ENCODE peak calls at places on chromosomes 11 and 22, in eight cellular contexts. W is effector memory CD4-positive, alpha-beta T cell; D is right lobe of liver; O is aorta; B is RWPE2; I is neuronal stem cell; S is gastrocnemius medialis; X is DND-41. H is an unnamed sample.
A peak's percentile ranks its signal among the peaks of the same experiment; 100 is the strongest.

GRCh38 chr22:36267896-36268485 is 15.1 kb downstream of the APOL1 start:
- DNase-seq in W (no peak), D (no peak), O (no peak), B (peak; percentile 29), I (no peak), S (peak; percentile 3), X (no peak), H (no peak)

GRCh38 chr11:31487848-31488247 is 21.6 kb downstream of the IMMP1L start:
- DNase-seq in W (no peak), D (no peak), O (no peak), B (no peak), I (peak; percentile 27), S (no peak), X (peak; percentile 7), H (no peak)

GRCh38 chr22:17774206-17774927 is at the start of gene BID:
- DNase-seq in W (peak; percentile 36), D (peak; percentile 81), O (peak; percentile 68), B (no peak), I (no peak), S (no peak), X (peak; percentile 55), H (peak; percentile 34)

GRCh38 chr22:47089796-47090460 is 327.5 kb downstream of the TBC1D22A start:
- DNase-seq in W (no peak), D (no peak), O (no peak), B (no peak), I (no peak), S (no peak), X (no peak), H (no peak)

GRCh38 chr11:121466063-121466794 is 13.5 kb upstream of the SORL1-AS1 start:
- DNase-seq in W (peak; percentile 40), D (peak; percentile 80), O (peak; percentile 95), B (peak; percentile 98), I (no peak), S (peak; percentile 79), X (peak; percentile 12), H (no peak)

GRCh38 chr11:59025097-59025496 is 61.0 kb upstream of the GLYATL1B start:
- DNase-seq in W (no peak), D (no peak), O (no peak), B (no peak), I (no peak), S (no peak), X (no peak), H (no peak)

GRCh38 chr11:114764563-114764962 is 86.2 kb downstream of the NXPE2 start:
- DNase-seq in W (no peak), D (no peak), O (no peak), B (no peak), I (no peak), S (no peak), X (no peak), H (no peak)

GRCh38 chr11:9260182-9261146 is 4.7 kb downstream of the DENND5A start:
- DNase-seq in W (no peak), D (no peak), O (no peak), B (no peak), I (no peak), S (no peak), X (no peak), H (peak; percentile 26)

GRCh38 chr11:47917643-47918369 is 62.6 kb upstream of the PTPRJ start:
- DNase-seq in W (no peak), D (no peak), O (peak; percentile 94), B (no peak), I (no peak), S (peak; percentile 66), X (peak; percentile 73), H (no peak)

GRCh38 chr11:72762641-72763304 is 10.6 kb upstream of the ARAP1 start:
- DNase-seq in W (no peak), D (no peak), O (no peak), B (no peak), I (no peak), S (no peak), X (no peak), H (no peak)

GRCh38 chr11:111445586-111445985 is 66.5 kb upstream of the POU2AF1 start:
- DNase-seq in W (no peak), D (no peak), O (no peak), B (no peak), I (no peak), S (no peak), X (no peak), H (no peak)
- H3K4me3 ChIP-seq in W (no peak overlapping the region), D (no peak overlapping the region), O (no peak overlapping the region), B (no peak overlapping the region), I (no peak overlapping the region), S (no peak overlapping the region), X (no peak overlapping the region), H (no peak overlapping the region)

DNA sequence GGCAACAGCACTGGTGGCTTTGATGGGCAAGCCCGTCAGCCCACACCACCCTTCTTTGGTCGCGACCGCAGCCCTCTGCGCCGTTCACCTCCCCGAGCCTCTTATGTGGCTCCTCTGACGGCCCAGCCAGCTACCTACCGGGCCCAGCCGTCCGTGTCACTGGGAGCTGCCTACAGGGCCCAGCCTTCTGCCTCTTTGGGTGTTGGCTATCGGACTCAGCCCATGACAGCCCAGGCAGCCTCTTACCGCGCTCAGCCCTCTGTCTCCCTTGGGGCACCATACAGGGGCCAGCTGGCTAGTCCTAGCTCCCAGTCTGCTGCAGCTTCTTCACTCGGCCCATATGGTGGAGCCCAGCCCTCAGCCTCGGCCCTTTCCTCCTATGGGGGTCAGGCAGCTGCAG is 8.0 kb downstream of the RBM14 start:
- DNase-seq in W (no peak), D (no peak), O (no peak), B (no peak), I (no peak), S (no peak), X (no peak), H (no peak)
- H3K4me1 ChIP-seq in W (peaks cover 36% of the 10 kb centered on the region), D (peaks cover 28% of the 10 kb centered on the region), O (peaks cover 2% of the 10 kb centered on the region), B (peaks cover 6% of the 10 kb centered on the region), I (peaks cover 3% of the 10 kb centered on the region), S (peaks cover 33% of the 10 kb centered on the region), X (peaks cover 71% of the 10 kb centered on the region), H (peaks cover 62% of the 10 kb centered on the region)

DNA sequence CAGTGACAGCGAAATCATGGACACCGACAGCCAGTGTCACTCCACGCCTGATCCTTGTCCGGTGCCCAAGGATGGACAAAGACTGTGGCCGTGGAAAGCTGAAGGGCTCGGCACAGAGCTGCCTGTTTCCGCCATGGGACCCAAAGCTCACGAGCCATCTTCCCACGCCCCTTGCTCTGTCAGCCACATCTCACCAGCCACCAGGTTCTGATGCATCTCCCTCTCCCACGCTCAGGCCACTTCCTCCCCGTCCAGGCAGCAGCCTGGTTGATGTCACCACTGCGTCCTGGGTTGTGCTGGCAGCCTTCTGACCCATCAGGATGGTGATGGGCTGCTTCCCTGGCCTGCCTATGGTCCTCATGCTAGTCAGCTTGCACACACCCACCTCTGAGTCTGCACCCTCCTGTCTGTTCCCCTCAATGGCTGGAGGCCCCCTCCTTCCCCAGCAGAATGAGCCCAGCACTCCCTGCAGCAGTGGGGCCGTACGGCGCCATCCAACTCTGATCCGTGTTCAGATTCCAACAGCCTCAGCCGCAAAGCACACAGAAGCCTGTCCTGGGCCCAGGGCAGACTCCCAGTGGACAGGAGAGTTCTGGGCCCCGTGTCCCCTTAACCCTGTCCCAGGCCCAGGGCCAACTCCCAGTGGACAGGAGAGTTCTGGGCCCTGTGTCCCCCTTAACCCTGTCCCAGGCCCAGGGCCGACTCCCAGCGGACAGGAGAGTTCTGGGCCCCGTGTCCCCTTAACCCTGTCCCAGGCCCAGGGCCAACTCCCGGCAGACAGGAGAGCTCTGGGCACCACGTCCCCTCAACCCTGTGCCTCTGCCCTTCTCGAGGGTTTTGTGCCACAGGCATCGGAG is 259.6 kb downstream of the BRD1 start:
- DNase-seq in W (no peak), D (no peak), O (peak; percentile 39), B (no peak), I (no peak), S (peak; percentile 3), X (no peak), H (no peak)
- H3K27me3 ChIP-seq in W (no peaks in the 10 kb centered on the region), D (no peaks in the 10 kb centered on the region), O (no peaks in the 10 kb centered on the region), B (no peaks in the 10 kb centered on the region), I (no peaks in the 10 kb centered on the region), S (no peaks in the 10 kb centered on the region), X (no peaks in the 10 kb centered on the region), H (no peaks in the 10 kb centered on the region)

DNA sequence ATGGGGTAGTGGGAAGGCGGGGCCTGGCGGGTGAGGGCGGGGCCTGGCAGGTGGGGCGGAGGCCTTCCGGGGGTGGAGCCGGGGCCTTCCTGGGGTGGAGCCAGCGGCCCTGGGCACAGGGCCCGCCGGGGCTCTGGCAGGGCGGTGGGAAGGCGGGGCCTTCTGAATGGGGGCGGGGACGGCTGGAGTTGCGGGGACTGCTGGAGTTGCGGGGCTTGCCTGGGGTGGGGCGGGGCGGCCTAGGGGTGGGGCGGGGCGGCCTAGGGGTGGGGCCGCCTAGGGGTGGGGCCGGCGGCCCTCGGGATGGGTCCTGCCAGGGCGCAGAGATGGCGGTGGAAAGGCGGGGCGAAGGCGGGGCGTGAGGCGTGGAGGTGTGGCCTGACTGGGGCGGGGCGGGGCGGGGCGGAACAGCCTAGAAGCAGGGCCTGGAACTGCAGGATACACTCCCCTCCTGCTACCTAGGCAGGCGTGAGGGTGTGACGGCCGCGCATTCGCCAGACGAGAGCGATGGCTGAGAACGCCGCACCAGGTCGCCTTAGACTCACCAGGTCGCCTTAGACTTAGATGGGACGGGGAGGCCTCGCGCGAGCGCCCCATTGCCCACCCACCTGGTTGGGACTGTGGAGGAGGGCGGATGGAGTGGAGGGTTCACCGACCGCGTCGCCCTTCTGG is 19.3 kb downstream of the RRP7A start:
- DNase-seq in W (peak; percentile 81), D (peak; percentile 81), O (peak; percentile 89), B (peak; percentile 79), I (peak; percentile 65), S (peak; percentile 77), X (peak; percentile 24), H (peak; percentile 80)
- H3K4me3 ChIP-seq in W (peak overlapping the region; percentile 47), D (no peak overlapping the region), O (no peak overlapping the region), B (peak overlapping the region; percentile 10), I (peak overlapping the region; percentile 69), S (peak overlapping the region; percentile 45), X (no peak overlapping the region), H (peak overlapping the region; percentile 33)

GRCh38 chr22:24499706-24500105 is 4.6 kb downstream of the UPB1 start:
- DNase-seq in W (no peak), D (no peak), O (no peak), B (no peak), I (no peak), S (no peak), X (no peak), H (no peak)

GRCh38 chr22:24500251-24500820 is 5.2 kb downstream of the UPB1 start:
- DNase-seq in W (no peak), D (peak; percentile 86), O (no peak), B (no peak), I (no peak), S (no peak), X (peak; percentile 21), H (no peak)

GRCh38 chr22:24497879-24498278 is 2.7 kb downstream of the UPB1 start:
- DNase-seq in W (no peak), D (no peak), O (no peak), B (no peak), I (no peak), S (no peak), X (peak; percentile 35), H (no peak)

GRCh38 chr22:24496661-24497060 is 1.5 kb downstream of the UPB1 start:
- DNase-seq in W (no peak), D (no peak), O (no peak), B (no peak), I (no peak), S (no peak), X (no peak), H (no peak)

DNA sequence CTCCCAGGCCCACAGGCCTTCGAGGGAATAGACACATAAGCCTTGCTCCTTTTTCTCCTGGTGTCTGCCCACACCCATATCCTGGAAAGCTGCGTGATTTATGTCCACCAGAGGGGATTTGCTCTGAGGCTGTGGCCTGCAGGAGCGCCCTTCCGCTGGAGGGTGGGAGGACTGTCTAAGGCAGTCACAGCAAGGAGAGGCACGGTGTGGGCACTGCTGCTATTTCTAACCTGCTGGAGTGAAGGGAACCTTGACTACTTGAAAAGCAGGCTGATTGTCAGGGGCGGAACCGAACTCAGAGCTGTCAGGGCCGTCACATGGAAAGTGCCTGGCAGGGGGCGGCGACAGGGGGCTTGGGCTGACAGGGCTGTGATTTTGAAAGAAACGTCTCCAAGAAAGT is 3.7 kb downstream of the UPB1 start:
- DNase-seq in W (no peak), D (no peak), O (no peak), B (no peak), I (no peak), S (no peak), X (no peak), H (no peak)
- H3K4me1 ChIP-seq in W (no peaks in the 10 kb centered on the region), D (peaks cover 47% of the 10 kb centered on the region), O (no peaks in the 10 kb centered on the region), B (no peaks in the 10 kb centered on the region), I (peaks cover 31% of the 10 kb centered on the region), S (peaks cover 10% of the 10 kb centered on the region), X (peaks cover 4% of the 10 kb centered on the region), H (no peaks in the 10 kb centered on the region)

H was measured in CD4-positive, alpha-beta memory T cell.